ENCODE peak calls at places on chromosomes 12 and 14, in five cellular contexts. A is uterus, N is mammary epithelial cell, H is fibroblast of lung, O is ascending aorta. X is an unnamed sample.
A peak's percentile ranks its signal among the peaks of the same experiment; 100 is the strongest.

GRCh38 chr12:78864483-78865296 is at the start of gene SYT1:
- DNase-seq in A (peak; percentile 76), N (peak; percentile 95), H (peak; percentile 93), O (peak; percentile 59), X (peak; percentile 30)

GRCh38 chr14:33317675-33318074 is 379.0 kb downstream of the NPAS3 start:
- DNase-seq in A (no peak), N (no peak), H (no peak), O (no peak), X (no peak)

GRCh38 chr14:51873221-51873893 is 12.9 kb downstream of the GNG2 start:
- DNase-seq in A (no peak), N (peak; percentile 91), H (peak; percentile 96), O (no peak), X (no peak)

GRCh38 chr12:1171657-1172056 is 180.6 kb downstream of the ERC1 start:
- DNase-seq in A (no peak), N (no peak), H (peak; percentile 21), O (no peak), X (no peak)

GRCh38 chr14:28661171-28661772 is 105.3 kb upstream of the FOXG1 start:
- DNase-seq in A (no peak), N (peak; percentile 85), H (peak; percentile 99), O (no peak), X (no peak)

GRCh38 chr12:54005853-54006699 is 2.7 kb upstream of the HOXC8 start:
- DNase-seq in A (peak; percentile 92), N (peak; percentile 59), H (peak; percentile 53), O (peak; percentile 94), X (peak; percentile 85)

GRCh38 chr12:88639361-88639760 is 59.1 kb upstream of the KITLG start:
- DNase-seq in A (no peak), N (no peak), H (peak; percentile 66), O (no peak), X (no peak)

GRCh38 chr14:59358105-59358504 is 107.1 kb downstream of the GPR135 start:
- DNase-seq in A (no peak), N (peak; percentile 91), H (peak; percentile 92), O (peak; percentile 78), X (peak; percentile 74)

GRCh38 chr12:108850854-108851573 is 6.4 kb downstream of the SSH1 start:
- DNase-seq in A (peak; percentile 48), N (no peak), H (peak; percentile 88), O (peak; percentile 85), X (peak; percentile 86)

GRCh38 chr14:54692261-54692861 is 125.4 kb downstream of the SAMD4A start:
- DNase-seq in A (no peak), N (no peak), H (peak; percentile 55), O (no peak), X (no peak)

GRCh38 chr12:123075591-123076171 is 75.2 kb downstream of the PITPNM2 start:
- DNase-seq in A (peak; percentile 56), N (no peak), H (peak; percentile 58), O (no peak), X (no peak)

GRCh38 chr12:1481326-1481725 is 113.1 kb downstream of the FBXL14 start:
- DNase-seq in A (no peak), N (no peak), H (no peak), O (no peak), X (no peak)

GRCh38 chr14:64732536-64733120 is 28.4 kb downstream of the PLEKHG3 start:
- DNase-seq in A (no peak), N (no peak), H (no peak), O (no peak), X (peak; percentile 10)

GRCh38 chr14:59422069-59422881 is 42.9 kb downstream of the GPR135 start:
- DNase-seq in A (no peak), N (no peak), H (no peak), O (peak; percentile 70), X (no peak)

GRCh38 chr14:77682158-77682553 is 25.7 kb downstream of the ALKBH1 start:
- DNase-seq in A (no peak), N (peak; percentile 60), H (peak; percentile 67), O (no peak), X (no peak)

GRCh38 chr14:76091036-76091435 is 60.7 kb upstream of the GPATCH2L start:
- DNase-seq in A (peak; percentile 64), N (no peak), H (no peak), O (no peak), X (peak; percentile 72)

GRCh38 chr12:7884687-7885086 is 12.0 kb upstream of the SLC2A14 start:
- DNase-seq in A (no peak), N (no peak), H (no peak), O (no peak), X (no peak)

GRCh38 chr14:92404938-92405337 is 82.0 kb downstream of the SLC24A4 start:
- DNase-seq in A (no peak), N (no peak), H (no peak), O (no peak), X (no peak)

GRCh38 chr14:95370076-95370475 is 50.4 kb upstream of the CLMN start:
- DNase-seq in A (no peak), N (no peak), H (no peak), O (peak; percentile 21), X (no peak)

GRCh38 chr12:11023387-11023786 is 967 bp upstream of the TAS2R19 start:
- DNase-seq in A (no peak), N (no peak), H (no peak), O (no peak), X (no peak)

GRCh38 chr12:105713901-105714300 is 383.4 kb downstream of the C12orf75 start:
- DNase-seq in A (no peak), N (no peak), H (no peak), O (no peak), X (no peak)

GRCh38 chr12:7403466-7403865 is 40.5 kb downstream of the CD163L1 start:
- DNase-seq in A (no peak), N (no peak), H (no peak), O (no peak), X (no peak)

GRCh38 chr14:89293349-89293916 is 123.6 kb downstream of the FOXN3 start:
- DNase-seq in A (no peak), N (no peak), H (no peak), O (no peak), X (no peak)

GRCh38 chr14:89292579-89293348 is 124.3 kb downstream of the FOXN3 start:
- DNase-seq in A (no peak), N (no peak), H (no peak), O (no peak), X (no peak)

GRCh38 chr14:89291351-89291940 is 125.6 kb downstream of the FOXN3 start:
- DNase-seq in A (no peak), N (no peak), H (no peak), O (no peak), X (no peak)

GRCh38 chr14:89289477-89289876 is 127.6 kb downstream of the FOXN3 start:
- DNase-seq in A (no peak), N (no peak), H (no peak), O (no peak), X (no peak)

DNA sequence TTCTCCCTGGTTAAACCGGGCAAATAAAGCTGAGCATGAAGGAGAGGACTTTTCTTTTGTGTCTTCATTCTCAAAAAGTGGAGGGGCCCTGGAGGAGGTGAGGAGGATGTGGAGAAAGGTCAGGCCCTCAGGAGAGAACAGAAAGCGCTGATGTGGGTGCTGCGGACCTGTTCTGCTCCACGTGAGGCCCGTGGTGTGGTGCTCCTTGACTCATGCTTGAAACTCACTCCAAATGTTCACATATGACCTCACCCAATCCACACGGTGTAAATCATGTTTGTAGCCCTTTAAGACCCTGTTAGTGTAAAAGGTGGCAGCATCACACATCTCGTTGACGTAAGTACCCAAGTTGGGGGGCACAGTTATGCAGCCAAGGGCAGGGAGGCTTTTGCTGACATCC is 126.2 kb downstream of the FOXN3 start:
- DNase-seq in A (no peak), N (no peak), H (no peak), O (no peak), X (no peak)
- H3K4me1 ChIP-seq in A (no peaks in the 10 kb centered on the region), N (no peaks in the 10 kb centered on the region), H (no peaks in the 10 kb centered on the region), O (no peaks in the 10 kb centered on the region), X (peaks cover 14% of the 10 kb centered on the region)

DNA sequence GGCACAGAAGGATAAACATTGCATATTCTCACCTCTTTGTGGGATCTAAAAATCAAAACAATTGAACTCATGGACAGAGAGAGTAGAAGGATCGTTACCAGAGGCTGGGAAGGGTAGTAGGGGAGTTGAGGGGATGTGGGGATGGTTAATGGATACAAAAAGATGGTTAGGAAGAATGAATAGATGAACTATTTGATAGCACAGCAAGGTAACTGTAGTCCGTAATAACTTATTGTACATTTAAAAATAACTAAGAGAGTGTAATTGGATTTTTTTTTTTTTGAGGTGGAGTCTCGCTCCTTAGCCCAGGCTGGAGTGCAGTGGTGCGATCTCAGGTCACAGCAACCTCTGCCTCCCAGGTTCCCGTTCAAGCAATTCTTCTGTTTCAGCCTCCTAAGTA is 52.0 kb downstream of the NUBPL start:
- DNase-seq in A (no peak), N (no peak), H (no peak), O (no peak), X (no peak)
- H3K27ac ChIP-seq in A (no peak overlapping the region), N (no peak overlapping the region), H (no peak overlapping the region), O (no peak overlapping the region), X (no peak overlapping the region)

GRCh38 chr14:103910262-103910935 is 17.9 kb upstream of the TDRD9 start:
- DNase-seq in A (peak; percentile 72), N (peak; percentile 93), H (peak; percentile 85), O (peak; percentile 85), X (peak; percentile 81)

GRCh38 chr14:103904493-103905107 is 23.7 kb upstream of the TDRD9 start:
- DNase-seq in A (no peak), N (no peak), H (no peak), O (no peak), X (no peak)

GRCh38 chr14:103908580-103908979 is 19.7 kb upstream of the TDRD9 start:
- DNase-seq in A (no peak), N (no peak), H (no peak), O (no peak), X (no peak)

GRCh38 chr14:103909531-103910261 is 18.6 kb upstream of the TDRD9 start:
- DNase-seq in A (no peak), N (no peak), H (no peak), O (no peak), X (no peak)

GRCh38 chr14:103905861-103906456 is 22.3 kb upstream of the TDRD9 start:
- DNase-seq in A (no peak), N (no peak), H (no peak), O (no peak), X (no peak)
- TF ChIP-seq CTCF in A (no peak), N (no peak), H (peak; percentile 31), O (no peak), X (no peak)

GRCh38 chr14:70916300-70916699 is 9.0 kb downstream of the PCNX1 start:
- DNase-seq in A (no peak), N (no peak), H (no peak), O (no peak), X (no peak)

GRCh38 chr14:70916776-70917175 is 9.5 kb downstream of the PCNX1 start:
- DNase-seq in A (no peak), N (no peak), H (no peak), O (no peak), X (no peak)

GRCh38 chr14:70919774-70920173 is 12.5 kb downstream of the PCNX1 start:
- DNase-seq in A (no peak), N (no peak), H (peak; percentile 73), O (no peak), X (no peak)

GRCh38 chr14:70917633-70918032 is 10.4 kb downstream of the PCNX1 start:
- DNase-seq in A (no peak), N (no peak), H (no peak), O (no peak), X (no peak)

DNA sequence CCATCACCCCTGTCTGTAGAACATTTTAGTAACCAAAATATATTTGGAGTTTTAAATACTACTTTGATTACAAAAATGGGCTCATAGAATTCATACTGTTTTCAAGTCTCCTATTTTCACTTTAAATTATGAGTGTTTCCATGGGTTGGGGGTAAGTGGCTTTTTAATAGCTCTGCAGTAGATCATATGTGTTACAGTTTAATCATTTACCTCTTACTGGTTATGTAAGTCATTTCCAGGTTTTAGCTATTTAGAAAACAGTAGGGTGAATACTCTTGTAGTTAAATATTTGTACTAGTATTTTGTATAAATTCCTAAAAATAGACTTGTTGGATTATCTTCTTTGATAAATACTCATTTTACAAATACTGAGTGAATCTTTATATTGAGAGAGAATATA is 8.2 kb downstream of the PCNX1 start:
- DNase-seq in A (no peak), N (no peak), H (no peak), O (no peak), X (no peak)
- H3K4me1 ChIP-seq in A (peaks cover 12% of the 10 kb centered on the region), N (peaks cover 19% of the 10 kb centered on the region), H (no peaks in the 10 kb centered on the region), O (peaks cover 5% of the 10 kb centered on the region), X (peaks cover 16% of the 10 kb centered on the region)

X was measured in heart left ventricle.